ENCODE peak calls at places on chromosome 15, in seven cellular contexts. Y is stomach; A is AG04449; C is body of pancreas; M is left ventricle myocardium inferior; N is fibroblast of mammary gland; R is CD8-positive, alpha-beta T cell. Z is an unnamed sample.
A peak's percentile ranks its signal among the peaks of the same experiment; 100 is the strongest.

GRCh38 chr15:45102226-45102625 is 11.7 kb downstream of the DUOX2 start:
- DNase-seq in Y (peak; percentile 24), A (no peak), C (no peak), M (no peak), N (no peak), R (no peak), Z (no peak)

GRCh38 chr15:52068004-52068403 is 44.6 kb downstream of the BCL2L10 start:
- DNase-seq in Y (no peak), A (no peak), C (no peak), M (no peak), N (peak; percentile 51), R (no peak), Z (no peak)

GRCh38 chr15:50593761-50594160 is 47.3 kb upstream of the USP50 start:
- DNase-seq in Y (no peak), A (no peak), C (no peak), M (no peak), N (no peak), R (no peak), Z (no peak)

GRCh38 chr15:78979456-78980320 is 34.8 kb upstream of the CTSH start:
- DNase-seq in Y (peak; percentile 81), A (no peak), C (peak; percentile 84), M (peak; percentile 29), N (peak; percentile 88), R (peak; percentile 52), Z (no peak)

GRCh38 chr15:23565395-23566069 is at the start of gene MKRN3:
- DNase-seq in Y (no peak), A (peak; percentile 4), C (no peak), M (no peak), N (no peak), R (peak; percentile 51), Z (peak; percentile 47)

GRCh38 chr15:91515188-91515754 is 338.2 kb upstream of the SLCO3A1 start:
- DNase-seq in Y (no peak), A (peak; percentile 60), C (peak; percentile 39), M (peak; percentile 63), N (peak; percentile 91), R (no peak), Z (no peak)

GRCh38 chr15:66078929-66079275 is 174.6 kb downstream of the MEGF11 start:
- DNase-seq in Y (no peak), A (no peak), C (no peak), M (no peak), N (no peak), R (no peak), Z (no peak)

GRCh38 chr15:90716317-90716975 is 700 bp upstream of the BLM start:
- DNase-seq in Y (no peak), A (no peak), C (no peak), M (no peak), N (peak; percentile 20), R (no peak), Z (no peak)

GRCh38 chr15:50676799-50677483 is 9.7 kb downstream of the TRPM7 start:
- DNase-seq in Y (no peak), A (no peak), C (no peak), M (no peak), N (peak; percentile 70), R (no peak), Z (no peak)

GRCh38 chr15:73939138-73939537 is 12.9 kb downstream of the LOXL1 start:
- DNase-seq in Y (no peak), A (no peak), C (no peak), M (peak; percentile 5), N (no peak), R (no peak), Z (peak; percentile 17)

GRCh38 chr15:69067296-69067695 is 52.8 kb downstream of the NOX5 start:
- DNase-seq in Y (no peak), A (no peak), C (no peak), M (no peak), N (no peak), R (no peak), Z (no peak)

GRCh38 chr15:74906193-74906449 is 530 bp downstream of the FAM219B start:
- DNase-seq in Y (peak; percentile 31), A (no peak), C (peak; percentile 10), M (no peak), N (no peak), R (no peak), Z (no peak)

GRCh38 chr15:74200394-74200793 is 2.2 kb downstream of the STRA6 start:
- DNase-seq in Y (no peak), A (no peak), C (peak; percentile 34), M (no peak), N (peak; percentile 86), R (no peak), Z (no peak)

GRCh38 chr15:57751177-57751800 is 44.8 kb downstream of the POLR2M start:
- DNase-seq in Y (no peak), A (no peak), C (no peak), M (no peak), N (peak; percentile 66), R (no peak), Z (no peak)

GRCh38 chr15:73900129-73900712 is 26.0 kb upstream of the LOXL1 start:
- DNase-seq in Y (no peak), A (no peak), C (no peak), M (no peak), N (peak; percentile 39), R (no peak), Z (no peak)

GRCh38 chr15:69032703-69033373 is 18.3 kb downstream of the NOX5 start:
- DNase-seq in Y (no peak), A (no peak), C (no peak), M (no peak), N (no peak), R (no peak), Z (no peak)

GRCh38 chr15:73773428-73773827 is 20.3 kb upstream of the INSYN1 start:
- DNase-seq in Y (no peak), A (no peak), C (no peak), M (no peak), N (no peak), R (no peak), Z (no peak)

GRCh38 chr15:67479781-67480180 is 41.1 kb upstream of the C15orf61 start:
- DNase-seq in Y (no peak), A (no peak), C (no peak), M (no peak), N (peak; percentile 89), R (no peak), Z (no peak)

GRCh38 chr15:101252836-101253235 is 988 bp upstream of the CHSY1 start:
- DNase-seq in Y (no peak), A (no peak), C (no peak), M (no peak), N (no peak), R (no peak), Z (no peak)

GRCh38 chr15:101251830-101252820 is at the start of gene CHSY1:
- DNase-seq in Y (peak; percentile 93), A (peak; percentile 46), C (peak; percentile 90), M (peak; percentile 94), N (peak; percentile 90), R (peak; percentile 91), Z (peak; percentile 93)

GRCh38 chr15:101250331-101250730 is 1.5 kb downstream of the CHSY1 start:
- DNase-seq in Y (no peak), A (peak; percentile 31), C (no peak), M (no peak), N (peak; percentile 92), R (no peak), Z (no peak)

GRCh38 chr15:101248274-101248673 is 3.6 kb downstream of the CHSY1 start:
- DNase-seq in Y (no peak), A (no peak), C (no peak), M (no peak), N (no peak), R (no peak), Z (no peak)

GRCh38 chr15:101250931-101251829 is 668 bp downstream of the CHSY1 start:
- DNase-seq in Y (peak; percentile 45), A (no peak), C (peak; percentile 42), M (no peak), N (no peak), R (no peak), Z (no peak)
- H3K4me3 ChIP-seq in Y (peak overlapping the region; percentile 76), A (peak overlapping the region; percentile 72), C (no peak overlapping the region), M (peak overlapping the region; percentile 89), N (peak overlapping the region; percentile 83), R (peak overlapping the region; percentile 72), Z (peak overlapping the region; percentile 84)

GRCh38 chr15:77235566-77235965 is 164.7 kb upstream of the TSPAN3 start:
- DNase-seq in Y (no peak), A (no peak), C (no peak), M (no peak), N (no peak), R (no peak), Z (no peak)
- TF ChIP-seq CTCF in Y (no peak), A (no peak), C (no peak), M (no peak), N (no peak), R (no peak), Z (no peak)

DNA sequence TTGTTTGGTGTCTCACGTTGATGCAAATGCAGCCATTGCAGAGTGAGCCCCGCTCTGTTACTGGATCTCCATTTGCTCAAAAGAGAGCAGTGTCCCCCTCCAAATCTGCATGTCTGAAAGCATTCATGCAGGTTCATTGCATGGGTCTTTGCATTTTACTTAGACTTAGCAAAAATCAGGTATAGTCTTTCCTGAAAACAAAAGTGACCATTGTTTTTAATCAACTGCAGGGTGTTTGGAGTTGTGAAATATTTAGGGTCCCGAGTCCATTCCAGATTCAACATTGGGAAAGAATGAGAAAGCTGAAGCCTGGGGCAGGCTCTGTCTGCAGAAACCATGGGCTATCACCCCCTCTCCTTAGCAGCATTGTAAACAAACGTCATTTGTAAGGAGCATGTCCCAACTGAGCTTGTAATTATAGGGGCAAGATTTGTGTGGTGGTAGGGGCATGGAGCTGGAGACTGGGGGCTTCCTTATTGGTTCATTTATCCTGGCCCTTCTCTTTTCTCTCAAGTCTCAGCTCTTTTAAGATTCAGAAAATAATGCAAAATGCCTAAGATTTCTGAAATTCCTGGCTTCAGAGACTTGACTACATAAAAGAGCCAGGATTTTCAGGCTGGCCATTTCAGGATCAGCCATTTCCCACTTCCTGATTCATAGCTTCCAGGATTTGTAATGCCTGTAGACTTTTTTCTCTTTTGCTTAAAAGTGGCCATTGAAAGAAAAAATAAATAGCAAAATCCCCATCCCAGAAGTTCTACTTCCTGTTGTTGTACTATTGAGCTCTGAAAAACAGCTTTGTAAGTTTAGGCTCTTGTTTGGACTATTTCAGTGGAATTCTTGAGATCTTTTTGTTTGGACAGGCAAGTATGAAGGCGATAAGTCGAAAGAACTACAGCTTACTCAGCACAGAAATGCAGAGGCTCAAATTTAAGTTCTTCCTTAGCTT is 23.0 kb downstream of the IGF1R start:
- DNase-seq in Y (no peak), A (no peak), C (no peak), M (no peak), N (peak; percentile 50), R (no peak), Z (no peak)
- H3K4me3 ChIP-seq in Y (no peak overlapping the region), A (no peak overlapping the region), C (no peak overlapping the region), M (no peak overlapping the region), N (no peak overlapping the region), R (no peak overlapping the region), Z (no peak overlapping the region)

GRCh38 chr15:86079491-86080266 is at the start of gene AGBL1:
- DNase-seq in Y (no peak), A (no peak), C (no peak), M (no peak), N (no peak), R (no peak), Z (no peak)

GRCh38 chr15:86077070-86077469 is 2.6 kb upstream of the AGBL1 start:
- DNase-seq in Y (no peak), A (no peak), C (no peak), M (no peak), N (no peak), R (no peak), Z (no peak)

GRCh38 chr15:86080302-86080701 is 631 bp downstream of the AGBL1 start:
- DNase-seq in Y (no peak), A (no peak), C (no peak), M (no peak), N (no peak), R (no peak), Z (no peak)

GRCh38 chr15:86073281-86073680 is 6.4 kb upstream of the AGBL1 start:
- DNase-seq in Y (no peak), A (no peak), C (no peak), M (no peak), N (no peak), R (no peak), Z (no peak)

GRCh38 chr15:86076468-86076867 is 3.2 kb upstream of the AGBL1 start:
- DNase-seq in Y (no peak), A (no peak), C (no peak), M (no peak), N (no peak), R (no peak), Z (no peak)
- TF ChIP-seq CTCF in Y (no peak), A (no peak), C (no peak), M (no peak), N (no peak), R (no peak), Z (no peak)

Z was measured in dorsolateral prefrontal cortex.